ENCODE peak calls at places on chromosomes 2 and 18, in nine cellular contexts. U is CD4-positive, alpha-beta memory T cell; W is GM23248; L is ovary; P is neural progenitor cell; T is effector memory CD4-positive, alpha-beta T cell; C is sigmoid colon; B is CD8-positive, alpha-beta T cell; S is heart left ventricle. K is an unnamed sample.

GRCh38 chr2:221477697-221478096 is 94.4 kb downstream of the EPHA4 start:
- DNase-seq in U (no peak), W (peak; percentile 76), L (no peak), P (no peak), T (no peak), C (no peak), B (no peak), S (no peak), K (no peak)

GRCh38 chr2:127614731-127615130 is 31.2 kb upstream of the GPR17 start:
- DNase-seq in U (no peak), W (peak; percentile 75), L (no peak), P (no peak), T (no peak), C (no peak), B (no peak), S (no peak), K (no peak)

GRCh38 chr18:59631583-59632181 is 65.5 kb downstream of the CCBE1 start:
- DNase-seq in U (no peak), W (peak; percentile 52), L (no peak), P (peak; percentile 69), T (no peak), C (no peak), B (no peak), S (no peak), K (no peak)

GRCh38 chr2:140178224-140178623 is 1398.0 kb upstream of the NXPH2 start:
- DNase-seq in U (no peak), W (no peak), L (no peak), P (no peak), T (no peak), C (no peak), B (no peak), S (no peak), K (no peak)

GRCh38 chr2:101899871-101900270 is 91.9 kb upstream of the IL1R2 start:
- DNase-seq in U (no peak), W (no peak), L (no peak), P (no peak), T (no peak), C (no peak), B (no peak), S (no peak), K (no peak)

GRCh38 chr18:45267622-45268021 is 347.7 kb upstream of the SLC14A2 start:
- DNase-seq in U (no peak), W (no peak), L (no peak), P (no peak), T (no peak), C (no peak), B (no peak), S (no peak), K (no peak)

GRCh38 chr2:40281021-40281940 is 170.6 kb downstream of the SLC8A1 start:
- DNase-seq in U (no peak), W (peak; percentile 85), L (no peak), P (no peak), T (no peak), C (peak; percentile 76), B (no peak), S (peak; percentile 48), K (no peak)

GRCh38 chr18:22800551-22800951 is 132.6 kb upstream of the RBBP8 start:
- DNase-seq in U (no peak), W (peak; percentile 65), L (no peak), P (no peak), T (no peak), C (peak; percentile 70), B (no peak), S (no peak), K (peak; percentile 9)

GRCh38 chr2:234038076-234038802 is 12.3 kb upstream of the SPP2 start:
- DNase-seq in U (no peak), W (no peak), L (no peak), P (no peak), T (no peak), C (no peak), B (no peak), S (no peak), K (no peak)

GRCh38 chr18:26549486-26550435 is 1.4 kb upstream of the KCTD1 start:
- DNase-seq in U (peak; percentile 4), W (peak; percentile 81), L (peak; percentile 57), P (peak; percentile 75), T (no peak), C (peak; percentile 80), B (no peak), S (peak; percentile 78), K (peak; percentile 51)

GRCh38 chr2:241112046-241112445 is 10.0 kb upstream of the MTERF4 start:
- DNase-seq in U (peak; percentile 23), W (no peak), L (no peak), P (no peak), T (no peak), C (peak; percentile 15), B (no peak), S (no peak), K (no peak)

GRCh38 chr2:64399521-64399920 is 54.4 kb upstream of the LGALSL start:
- DNase-seq in U (no peak), W (no peak), L (no peak), P (no peak), T (no peak), C (no peak), B (no peak), S (no peak), K (no peak)

GRCh38 chr2:241310917-241311566 is 4.4 kb downstream of the HDLBP start:
- DNase-seq in U (no peak), W (no peak), L (no peak), P (no peak), T (no peak), C (no peak), B (no peak), S (no peak), K (no peak)

GRCh38 chr2:169108098-169108884 is 38.9 kb downstream of the DHRS9 start:
- DNase-seq in U (no peak), W (no peak), L (no peak), P (no peak), T (no peak), C (no peak), B (no peak), S (no peak), K (no peak)

GRCh38 chr2:216698895-216699294 is 3.5 kb upstream of the IGFBP5 start:
- DNase-seq in U (no peak), W (peak; percentile 85), L (peak; percentile 50), P (peak; percentile 82), T (no peak), C (peak; percentile 63), B (no peak), S (no peak), K (peak; percentile 55)

GRCh38 chr2:216700778-216701177 is 5.4 kb upstream of the IGFBP5 start:
- DNase-seq in U (no peak), W (no peak), L (peak; percentile 59), P (no peak), T (no peak), C (peak; percentile 64), B (no peak), S (no peak), K (no peak)

GRCh38 chr2:216701544-216701943 is 6.2 kb upstream of the IGFBP5 start:
- DNase-seq in U (no peak), W (no peak), L (peak; percentile 64), P (no peak), T (no peak), C (no peak), B (no peak), S (no peak), K (no peak)

GRCh38 chr2:216700088-216700567 is 4.8 kb upstream of the IGFBP5 start:
- DNase-seq in U (no peak), W (no peak), L (no peak), P (no peak), T (no peak), C (peak; percentile 70), B (no peak), S (no peak), K (no peak)

DNA sequence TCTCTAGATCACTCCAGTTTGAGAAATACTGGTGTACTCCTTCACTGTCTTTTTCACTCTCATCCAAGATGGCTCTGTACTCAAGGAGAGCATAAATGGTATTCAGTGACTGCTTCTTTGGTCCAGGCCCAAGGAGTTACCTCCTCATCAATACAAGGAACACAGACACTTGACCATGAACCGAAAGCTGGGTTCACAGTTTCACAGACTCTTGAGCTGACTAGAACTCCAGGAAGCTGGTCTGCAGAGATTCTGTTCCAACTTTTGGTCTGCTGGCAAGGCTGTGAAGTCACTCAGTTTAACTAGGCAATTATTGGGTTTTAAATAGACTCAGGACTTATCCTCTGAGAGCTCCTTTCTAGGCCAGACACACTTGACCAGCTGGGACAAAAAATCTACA is 7.4 kb upstream of the IGFBP5 start:
- DNase-seq in U (no peak), W (no peak), L (no peak), P (no peak), T (no peak), C (no peak), B (no peak), S (no peak), K (no peak)
- H3K4me1 ChIP-seq in U (no peaks in the 10 kb centered on the region), W (peaks cover 5% of the 10 kb centered on the region), L (peaks cover 16% of the 10 kb centered on the region), P (peaks cover 12% of the 10 kb centered on the region), T (no peaks in the 10 kb centered on the region), C (no peaks in the 10 kb centered on the region), B (no peaks in the 10 kb centered on the region), S (peaks cover 11% of the 10 kb centered on the region), K (peaks cover 29% of the 10 kb centered on the region)

DNA sequence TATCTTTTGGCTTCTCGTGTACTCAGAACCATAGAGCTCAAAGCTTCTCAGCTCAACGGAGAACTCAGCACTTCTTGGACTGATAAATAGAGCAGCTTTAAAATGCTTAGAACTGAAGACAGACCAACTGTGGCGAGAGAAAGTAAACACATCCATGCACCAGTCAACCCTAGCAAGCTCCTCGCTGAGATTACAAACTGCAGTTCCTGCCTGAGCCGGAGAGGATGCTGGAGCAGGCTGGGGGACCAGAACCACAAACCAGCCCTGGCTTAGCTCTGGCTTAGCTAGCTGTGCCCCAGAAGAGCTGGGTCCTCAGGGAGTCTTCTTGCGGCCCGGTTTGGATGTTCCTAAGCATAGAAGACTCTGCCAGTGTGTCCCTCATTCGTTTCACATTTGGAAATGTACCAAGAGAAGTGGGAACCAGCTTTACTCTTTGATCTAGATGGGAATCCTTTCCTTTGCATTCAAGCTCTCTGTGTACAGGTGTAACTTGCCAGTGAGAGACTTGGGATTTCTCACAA is 5.6 kb downstream of the PAX8 start:
- DNase-seq in U (no peak), W (peak; percentile 46), L (no peak), P (peak; percentile 82), T (no peak), C (no peak), B (no peak), S (no peak), K (no peak)
- H3K27ac ChIP-seq in U (no peak overlapping the region), W (no peak overlapping the region), L (no peak overlapping the region), P (no peak overlapping the region), T (no peak overlapping the region), C (no peak overlapping the region), B (no peak overlapping the region), S (no peak overlapping the region), K (no peak overlapping the region)

DNA sequence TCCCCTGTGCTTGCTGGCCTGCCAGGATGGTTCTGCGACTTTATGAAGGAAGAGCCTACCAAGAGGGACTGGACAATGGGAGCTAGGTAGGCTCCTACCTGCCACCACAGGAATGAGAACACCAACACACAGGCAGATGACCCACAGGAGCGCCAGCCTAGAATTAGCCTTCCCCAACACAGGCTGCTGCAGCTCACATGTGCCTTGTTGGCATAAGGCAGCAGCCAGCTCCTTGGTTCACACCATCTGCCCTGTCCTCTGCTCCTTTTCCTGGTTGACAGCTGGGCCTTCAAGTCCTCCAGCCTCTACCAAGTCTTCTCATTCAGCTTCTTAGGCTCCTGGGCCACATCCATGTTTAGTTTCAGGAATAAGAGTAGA is 705.4 kb upstream of the RAB6C start:
- DNase-seq in U (no peak), W (no peak), L (no peak), P (no peak), T (no peak), C (no peak), B (no peak), S (no peak), K (no peak)
- H3K4me1 ChIP-seq in U (no peaks in the 10 kb centered on the region), W (no peaks in the 10 kb centered on the region), L (no peaks in the 10 kb centered on the region), P (no peaks in the 10 kb centered on the region), T (no peaks in the 10 kb centered on the region), C (no peaks in the 10 kb centered on the region), B (no peaks in the 10 kb centered on the region), S (no peaks in the 10 kb centered on the region), K (no peaks in the 10 kb centered on the region)

GRCh38 chr2:55887906-55888625 is 35.5 kb downstream of the EFEMP1 start:
- DNase-seq in U (no peak), W (peak; percentile 90), L (peak; percentile 23), P (no peak), T (no peak), C (no peak), B (no peak), S (no peak), K (no peak)
- H3K27ac ChIP-seq in U (no peak overlapping the region), W (peak overlapping the region; percentile 92), L (no peak overlapping the region), P (no peak overlapping the region), T (no peak overlapping the region), C (peak overlapping the region; percentile 15), B (no peak overlapping the region), S (no peak overlapping the region), K (no peak overlapping the region)

K was measured in tibial nerve.